ENCODE peak calls at places on chromosomes 6 and 20, in four cellular contexts. V is CD8-positive, alpha-beta T cell; L is AG09319; I is AG04450. T is an unnamed sample.

GRCh38 chr6:41936073-41936837 is 5.4 kb downstream of the CCND3 start:
- DNase-seq in V (peak), L (peak), I (peak), T (peak)

GRCh38 chr20:50029697-50030428 is 47.1 kb downstream of the SNAI1 start:
- DNase-seq in V (no peak), L (peak), I (peak), T (no peak)

GRCh38 chr6:30841644-30842504 is 42.4 kb upstream of the DDR1 start:
- DNase-seq in V (no peak), L (no peak), I (no peak), T (no peak)

GRCh38 chr20:58312836-58313235 is 3.3 kb downstream of the RAB22A start:
- DNase-seq in V (no peak), L (no peak), I (no peak), T (no peak)

GRCh38 chr20:51540585-51540984 is 1.9 kb downstream of the NFATC2 start:
- DNase-seq in V (no peak), L (no peak), I (no peak), T (no peak)

GRCh38 chr20:63084563-63084927 is 77.8 kb upstream of the BHLHE23 start:
- DNase-seq in V (no peak), L (no peak), I (no peak), T (peak)

GRCh38 chr6:8219352-8219943 is 117.1 kb upstream of the EEF1E1 start:
- DNase-seq in V (peak), L (peak), I (peak), T (no peak)

GRCh38 chr20:62762801-62763368 is 33.4 kb upstream of the MRGBP start:
- DNase-seq in V (no peak), L (no peak), I (no peak), T (no peak)

GRCh38 chr20:64133951-64134407 is 26.6 kb upstream of the NPBWR2 start:
- DNase-seq in V (peak), L (no peak), I (no peak), T (no peak)

GRCh38 chr20:43352996-43353395 is 104.7 kb upstream of the SRSF6 start:
- DNase-seq in V (no peak), L (no peak), I (no peak), T (no peak)

GRCh38 chr6:147381734-147382133 is 126.8 kb upstream of the SAMD5 start:
- DNase-seq in V (no peak), L (peak), I (peak), T (no peak)

GRCh38 chr20:48847498-48848205 is 19.9 kb upstream of the PREX1 start:
- DNase-seq in V (no peak), L (no peak), I (no peak), T (no peak)

DNA sequence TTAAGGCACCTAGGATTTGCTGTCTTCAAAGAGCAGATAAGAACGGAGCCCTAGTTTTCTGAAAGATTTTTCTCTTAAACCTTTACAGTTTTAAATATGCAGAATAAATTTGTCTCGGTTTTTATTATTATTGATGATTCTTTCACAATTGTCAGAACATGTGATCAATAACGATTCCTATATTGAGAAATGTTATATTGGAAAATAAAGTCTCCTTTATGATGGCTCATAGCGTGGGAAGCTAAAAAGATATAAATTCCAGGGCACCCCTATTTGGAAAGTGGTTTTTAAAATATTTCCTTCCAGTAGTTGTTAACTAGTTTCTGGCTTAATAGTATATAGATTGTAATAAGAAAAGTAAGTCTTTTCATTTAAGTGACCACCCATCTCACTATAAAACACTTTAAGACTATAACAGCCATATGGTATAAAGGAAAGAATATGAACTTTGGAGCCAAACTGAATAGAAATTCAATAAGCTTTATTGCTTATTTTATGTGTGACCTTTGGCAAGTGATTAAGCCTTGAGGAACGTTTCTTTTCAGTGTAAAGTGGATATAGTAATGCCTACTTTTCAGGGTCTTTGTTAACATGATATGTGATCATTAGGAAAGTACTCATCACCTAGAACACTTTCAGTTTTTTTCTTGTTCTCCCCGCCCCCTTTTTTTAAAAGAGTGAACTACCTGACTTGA is 369.6 kb downstream of the LAMA2 start:
- DNase-seq in V (no peak), L (no peak), I (peak), T (no peak)
- TF ChIP-seq CTCF in V (peak), L (no peak), I (no peak), T (no peak)

GRCh38 chr20:294602-295001 is 2.8 kb upstream of the ZCCHC3 start:
- DNase-seq in V (no peak), L (no peak), I (no peak), T (no peak)

GRCh38 chr20:289693-290080 is 863 bp downstream of the C20orf96 start:
- DNase-seq in V (no peak), L (no peak), I (no peak), T (no peak)

GRCh38 chr20:286508-286907 is 4.0 kb downstream of the C20orf96 start:
- DNase-seq in V (no peak), L (no peak), I (no peak), T (no peak)

GRCh38 chr20:288956-289692 is 1.4 kb downstream of the C20orf96 start:
- DNase-seq in V (no peak), L (no peak), I (no peak), T (no peak)

DNA sequence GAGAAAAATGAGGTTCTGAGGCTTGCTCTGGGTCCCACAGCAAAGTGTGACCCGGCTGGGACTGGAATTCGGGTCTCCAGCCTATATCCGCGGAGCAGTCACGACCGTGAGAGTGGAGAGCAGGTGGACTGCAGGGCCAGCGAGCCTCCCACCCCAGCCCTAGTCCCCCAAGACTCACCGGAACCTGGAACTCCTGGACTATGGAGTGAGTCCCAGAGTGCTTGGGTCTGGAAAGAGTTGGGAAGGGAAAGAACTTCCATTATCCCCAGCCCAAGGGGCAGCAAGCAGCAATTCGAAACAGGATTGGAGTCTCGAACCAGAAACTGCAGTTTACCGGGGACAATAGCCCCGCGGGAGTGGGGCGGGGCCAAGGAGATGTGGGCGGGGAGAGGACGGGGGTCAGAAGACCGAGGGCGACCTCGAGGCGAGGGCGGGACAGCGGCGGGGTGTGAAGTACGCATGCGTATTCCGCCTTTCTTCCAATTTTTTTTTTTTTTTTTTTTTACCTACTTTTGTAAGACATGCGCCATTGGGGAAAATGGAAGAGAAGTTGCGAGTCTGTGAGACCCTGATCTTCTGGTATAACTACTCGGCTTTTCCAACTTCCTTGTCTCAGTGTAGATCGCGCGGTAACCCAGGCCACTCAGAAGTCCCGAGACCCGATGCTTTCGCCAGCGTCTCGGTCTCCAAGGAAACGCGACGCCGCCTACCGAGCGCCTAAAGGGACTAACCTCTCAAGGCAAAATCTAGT is at the start of gene C20orf96:
- DNase-seq in V (peak), L (peak), I (peak), T (peak)
- TF ChIP-seq CTCF in V (peak), L (peak), I (peak), T (peak)

DNA sequence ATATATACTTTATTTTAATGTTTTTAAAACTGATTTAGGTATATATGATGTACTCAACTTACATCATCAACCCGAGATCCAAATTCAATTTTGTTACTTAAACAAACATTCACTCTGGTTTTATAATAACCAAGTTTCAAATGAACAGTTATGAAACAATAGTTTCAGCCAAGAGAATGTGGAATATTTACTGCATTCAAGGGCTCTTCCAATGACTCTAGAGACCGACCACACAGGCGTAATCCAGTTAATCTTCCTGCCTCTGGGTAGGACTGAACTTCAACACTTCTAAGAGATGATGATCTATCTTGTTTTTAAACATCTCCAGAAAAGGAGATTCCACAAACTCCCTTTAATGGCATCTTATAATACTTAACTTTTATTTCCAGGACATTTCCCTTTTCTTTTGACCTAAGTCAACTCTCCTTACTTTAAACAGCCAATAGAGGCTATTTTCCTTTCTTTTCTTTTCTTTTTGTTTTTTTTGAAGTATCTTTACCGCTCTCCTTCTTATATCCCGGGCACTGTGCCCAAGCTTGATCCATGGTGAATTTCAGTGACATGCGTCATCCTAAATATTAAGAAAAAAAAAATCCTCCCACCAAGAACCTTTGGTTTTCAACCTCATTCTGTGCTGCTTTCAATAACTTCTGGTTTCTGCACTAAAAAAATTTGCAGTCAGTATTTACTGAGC is 110.1 kb downstream of the KIF13A start:
- DNase-seq in V (no peak), L (no peak), I (peak), T (no peak)
- TF ChIP-seq CTCF in V (no peak), L (no peak), I (no peak), T (no peak)

DNA sequence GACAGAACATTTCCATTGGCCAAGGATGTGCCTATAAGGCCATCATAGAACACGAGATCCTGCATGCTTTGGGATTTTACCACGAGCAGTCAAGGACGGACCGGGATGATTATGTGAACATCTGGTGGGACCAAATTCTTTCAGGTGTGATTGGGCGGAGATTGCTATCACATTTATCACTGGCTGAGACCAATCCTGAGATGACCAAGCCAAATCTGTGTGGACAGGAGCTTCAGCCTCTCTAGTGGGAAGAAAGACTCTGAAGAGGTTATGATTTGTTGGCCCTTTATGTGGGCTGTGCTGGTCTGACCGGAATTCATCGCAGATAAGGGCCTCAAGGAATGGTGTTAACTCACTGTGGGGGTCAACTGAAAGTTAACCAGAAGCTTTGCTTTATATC is 26.4 kb downstream of the MEP1A start:
- DNase-seq in V (no peak), L (no peak), I (no peak), T (no peak)
- TF ChIP-seq CTCF in V (no peak), L (no peak), I (no peak), T (no peak)

DNA sequence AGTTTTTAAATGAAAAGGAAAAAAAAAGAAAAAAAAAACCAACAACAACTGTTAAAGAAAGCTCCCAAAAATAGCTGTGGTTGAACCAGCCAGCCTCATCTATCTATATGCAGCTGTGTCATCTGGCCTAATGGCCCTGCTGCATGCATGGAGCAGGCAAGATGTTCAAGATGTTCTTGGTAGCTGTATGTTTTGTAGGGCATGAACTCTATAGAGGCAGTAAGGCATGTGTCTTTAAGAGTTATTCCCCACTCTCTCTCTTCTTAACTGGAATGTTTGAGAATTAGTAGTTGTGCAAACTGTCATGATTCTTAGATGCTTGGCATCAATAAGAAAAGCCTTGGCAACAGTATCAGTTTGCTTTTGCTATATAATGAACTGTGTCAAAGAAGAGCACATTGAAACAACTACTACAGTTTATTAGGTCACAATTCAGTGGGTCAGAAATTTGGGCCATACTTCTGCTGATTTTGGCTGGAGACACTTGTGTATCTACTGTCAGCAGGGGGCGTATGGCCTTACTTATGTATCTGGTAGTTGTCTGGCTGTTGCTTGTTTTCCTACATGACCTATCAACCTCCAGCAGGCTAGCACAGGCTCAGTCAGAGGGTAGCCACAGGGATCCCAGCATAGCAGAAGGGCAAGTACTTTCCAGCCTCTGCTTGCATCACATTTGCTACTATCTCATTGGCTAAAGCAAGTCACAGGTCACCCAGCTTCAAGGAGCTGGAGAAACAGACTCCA is 56.1 kb upstream of the LAMP5 start:
- DNase-seq in V (no peak), L (no peak), I (no peak), T (no peak)
- TF ChIP-seq CTCF in V (no peak), L (peak), I (peak), T (peak)

DNA sequence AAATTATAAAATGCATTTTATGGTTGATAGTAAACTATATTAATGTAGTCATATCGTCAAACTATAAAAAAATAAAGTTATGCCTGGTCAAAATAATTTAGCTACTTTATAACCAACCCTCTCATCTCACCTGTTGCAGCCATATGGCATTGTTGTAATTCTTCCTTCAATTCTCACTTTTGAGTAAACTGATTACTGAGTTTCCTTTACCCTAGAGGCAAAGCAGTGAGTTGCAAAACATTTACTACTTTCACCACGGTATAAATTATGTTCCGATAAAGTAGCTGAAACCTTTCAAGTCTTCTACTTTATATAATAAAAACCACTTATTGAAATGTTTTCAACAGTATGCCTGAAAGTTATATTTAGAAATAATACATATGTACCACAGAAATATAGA is 113.8 kb downstream of the AHI1 start:
- DNase-seq in V (no peak), L (no peak), I (no peak), T (no peak)
- TF ChIP-seq CTCF in V (no peak), L (no peak), I (no peak), T (no peak)

GRCh38 chr20:17878069-17878911 is 90.3 kb downstream of the SNX5 start:
- DNase-seq in V (no peak), L (no peak), I (no peak), T (no peak)

GRCh38 chr20:17873410-17874270 is 95.0 kb downstream of the SNX5 start:
- DNase-seq in V (no peak), L (peak), I (peak), T (peak)

GRCh38 chr20:17874271-17875105 is 94.1 kb downstream of the SNX5 start:
- DNase-seq in V (no peak), L (no peak), I (no peak), T (no peak)

GRCh38 chr20:17875106-17875980 is 93.3 kb downstream of the SNX5 start:
- DNase-seq in V (no peak), L (peak), I (peak), T (no peak)

DNA sequence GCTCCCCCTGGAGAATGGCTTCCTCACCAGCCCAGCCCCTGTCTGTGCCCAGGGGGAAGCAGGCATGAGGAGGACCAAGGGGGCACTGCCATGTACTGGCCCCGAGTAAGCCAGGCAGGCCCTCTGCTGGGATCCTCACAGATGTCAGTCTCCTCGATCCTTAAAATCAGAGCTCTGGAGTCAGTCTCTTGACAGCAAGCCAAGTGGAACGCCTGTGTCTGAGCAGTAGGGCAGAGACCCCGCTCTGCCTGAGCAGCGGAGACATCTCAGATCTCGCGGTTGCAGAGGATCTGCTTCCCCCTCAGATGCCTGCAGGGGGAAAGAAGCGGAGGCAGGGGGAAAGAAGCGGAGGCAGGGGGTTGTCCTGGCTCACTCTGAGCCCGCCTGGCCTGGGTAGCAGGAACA is 92.6 kb downstream of the SNX5 start:
- DNase-seq in V (no peak), L (no peak), I (no peak), T (no peak)
- TF ChIP-seq CTCF in V (no peak), L (no peak), I (peak), T (peak)

DNA sequence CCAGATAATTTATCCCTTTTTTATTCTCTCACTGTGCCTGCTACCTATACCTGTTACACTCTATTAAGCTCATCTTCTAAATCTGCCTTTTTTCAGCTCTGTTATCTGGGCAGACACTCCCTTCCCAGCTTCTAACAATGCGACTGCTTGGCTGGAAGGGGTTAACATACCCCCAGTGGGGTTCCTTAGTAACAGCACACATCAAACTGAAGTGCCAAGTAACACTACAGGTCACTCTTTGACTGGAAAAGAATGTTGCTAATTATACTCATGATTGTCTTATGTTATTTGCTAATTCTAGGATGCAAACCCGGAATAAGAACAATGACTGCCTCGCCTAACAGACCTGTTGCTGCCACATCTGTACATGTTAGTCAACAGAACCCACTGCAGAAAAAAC is 203.5 kb downstream of the EPM2A start:
- DNase-seq in V (no peak), L (no peak), I (no peak), T (no peak)
- TF ChIP-seq CTCF in V (no peak), L (no peak), I (no peak), T (no peak)

GRCh38 chr6:84596488-84596887 is 167.9 kb downstream of the TBX18 start:
- DNase-seq in V (no peak), L (no peak), I (no peak), T (no peak)

GRCh38 chr6:84599991-84600390 is 164.4 kb downstream of the TBX18 start:
- DNase-seq in V (no peak), L (no peak), I (no peak), T (no peak)

GRCh38 chr6:84605308-84605707 is 159.1 kb downstream of the TBX18 start:
- DNase-seq in V (no peak), L (no peak), I (no peak), T (no peak)

GRCh38 chr6:84597238-84597875 is 167.0 kb downstream of the TBX18 start:
- DNase-seq in V (no peak), L (no peak), I (no peak), T (no peak)

DNA sequence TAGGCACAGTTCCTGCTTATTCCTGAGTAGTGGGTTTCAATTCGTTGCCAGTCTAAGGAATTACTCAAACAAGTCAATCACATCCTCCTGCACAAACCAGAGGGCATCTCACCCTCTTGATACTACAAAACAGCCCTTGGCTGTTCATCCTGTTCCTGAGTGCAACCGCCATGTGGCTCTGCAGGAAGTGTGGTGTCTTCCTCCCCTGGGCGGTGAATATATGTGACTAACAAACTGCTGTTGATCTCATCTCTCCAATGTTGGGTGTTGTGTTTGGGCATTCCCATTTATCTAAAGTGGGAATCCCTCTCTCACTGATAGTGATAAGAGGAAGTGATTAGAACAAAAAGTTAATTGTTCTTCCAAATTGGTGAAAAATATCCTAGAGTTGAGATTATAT is 163.0 kb downstream of the TBX18 start:
- DNase-seq in V (no peak), L (no peak), I (no peak), T (no peak)
- TF ChIP-seq CTCF in V (no peak), L (no peak), I (no peak), T (no peak)

GRCh38 chr6:96760153-96760687 is 77.1 kb downstream of the GPR63 start:
- DNase-seq in V (no peak), L (no peak), I (no peak), T (no peak)
- TF ChIP-seq CTCF in V (no peak), L (no peak), I (no peak), T (no peak)